ENCODE peak calls at places on chromosomes 12 and 14, in four cellular contexts. U is fibroblast of the aortic adventitia, G is lower lobe of right lung, M is suprapubic skin. B is an unnamed sample.

GRCh38 chr12:75712223-75712622 is 200.8 kb upstream of the KRR1 start:
- DNase-seq in U (no peak), G (no peak), M (no peak), B (no peak)

GRCh38 chr14:51370758-51371386 is 130.8 kb downstream of the TMX1 start:
- DNase-seq in M (no peak), U (peak), G (no peak), B (no peak)

GRCh38 chr12:65845751-65846537 is 21.7 kb downstream of the HMGA2 start:
- DNase-seq in U (no peak), M (no peak), G (no peak), B (no peak)

GRCh38 chr14:103552011-103552797 is 10.3 kb downstream of the BAG5 start:
- DNase-seq in U (peak), G (peak), M (peak), B (peak)

GRCh38 chr14:49303952-49304516 is 282.1 kb downstream of the RPS29 start:
- DNase-seq in U (peak), G (no peak), M (no peak), B (no peak)

GRCh38 chr14:64620910-64621309 is 71.1 kb downstream of the PPP1R36 start:
- DNase-seq in U (no peak), G (no peak), M (no peak), B (no peak)

GRCh38 chr14:37599527-37600368 is 4.3 kb downstream of the TTC6 start:
- DNase-seq in M (no peak), U (no peak), G (peak), B (no peak)

GRCh38 chr12:936377-937345 is 12.8 kb downstream of the RAD52 start:
- DNase-seq in G (no peak), M (no peak), U (no peak), B (no peak)

GRCh38 chr12:57688931-57689330 is 5.0 kb upstream of the OS9 start:
- DNase-seq in U (no peak), G (no peak), M (no peak), B (no peak)

GRCh38 chr14:90491221-90491867 is 94.5 kb downstream of the CALM1 start:
- DNase-seq in G (no peak), M (no peak), U (peak), B (peak)

GRCh38 chr14:37889087-37889486 is 293.7 kb downstream of the TTC6 start:
- DNase-seq in M (no peak), G (no peak), U (no peak), B (no peak)

GRCh38 chr12:17076335-17076734 is 470.4 kb upstream of the LMO3 start:
- DNase-seq in U (no peak), G (no peak), M (no peak), B (no peak)

GRCh38 chr12:119072463-119072862 is 91.1 kb downstream of the SRRM4 start:
- DNase-seq in M (no peak), G (no peak), U (no peak), B (no peak)

GRCh38 chr14:74140374-74140850 is 55.7 kb downstream of the LIN52 start:
- DNase-seq in G (peak), U (peak), M (peak), B (peak)

GRCh38 chr14:100665518-100666032 is 61.1 kb upstream of the DLK1 start:
- DNase-seq in U (peak), G (no peak), M (no peak), B (no peak)

GRCh38 chr14:64412237-64412636 is 24.1 kb downstream of the MTHFD1 start:
- DNase-seq in U (no peak), M (no peak), G (no peak), B (no peak)

GRCh38 chr12:47556631-47557030 is 149.2 kb downstream of the RPAP3 start:
- DNase-seq in U (no peak), G (no peak), M (no peak), B (no peak)

GRCh38 chr12:29869916-29870315 is 86.2 kb upstream of the TMTC1 start:
- DNase-seq in U (no peak), M (no peak), G (no peak), B (no peak)

GRCh38 chr14:50963919-50964318 is 19.6 kb upstream of the PYGL start:
- DNase-seq in M (no peak), U (no peak), G (no peak), B (no peak)

GRCh38 chr12:509494-509893 is 49.8 kb downstream of the B4GALNT3 start:
- DNase-seq in G (no peak), U (no peak), M (no peak), B (no peak)

GRCh38 chr12:96132819-96133218 is 61.4 kb upstream of the ELK3 start:
- DNase-seq in G (no peak), U (no peak), M (no peak), B (no peak)

GRCh38 chr14:52146504-52146903 is 77.6 kb upstream of the NID2 start:
- DNase-seq in G (no peak), U (peak), M (no peak), B (no peak)

GRCh38 chr12:91846466-91847055 is 299.1 kb downstream of the BTG1 start:
- DNase-seq in M (no peak), U (no peak), G (no peak), B (no peak)

GRCh38 chr12:116882742-116883141 is 1.5 kb upstream of the HRK start:
- DNase-seq in U (peak), M (no peak), G (no peak), B (no peak)
- TF ChIP-seq CTCF in U (peak), M (no peak), G (peak), B (no peak)

DNA sequence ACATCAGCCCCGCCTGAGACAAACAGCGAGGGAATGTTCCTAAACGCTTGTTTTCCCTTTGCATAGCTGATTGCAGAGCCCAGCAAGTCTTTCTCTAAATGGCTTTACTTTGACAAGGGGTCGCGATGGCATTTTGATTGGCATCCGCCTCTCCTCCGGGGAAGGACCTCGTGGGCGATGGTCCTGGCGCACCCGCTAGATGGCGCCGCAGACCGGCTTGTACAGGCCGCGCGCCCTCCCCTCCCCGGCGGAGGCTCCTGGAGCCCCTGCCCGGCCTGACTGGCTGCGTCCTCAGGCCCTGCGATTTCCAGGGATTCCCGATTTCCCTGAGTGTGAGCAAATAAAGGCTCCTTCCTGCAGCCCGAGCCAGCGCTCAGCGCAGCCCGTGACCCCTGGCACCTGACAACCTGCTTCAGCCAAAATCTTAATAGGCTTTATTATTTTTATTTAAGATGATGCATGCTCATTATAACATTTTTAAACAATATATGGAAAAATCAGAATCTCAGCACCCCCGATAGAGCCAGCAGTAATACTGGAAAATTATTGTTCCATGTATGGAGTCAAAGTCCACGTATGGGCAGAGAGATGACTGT is 468.3 kb downstream of the AACS start:
- DNase-seq in G (no peak), M (no peak), U (peak), B (no peak)
- TF ChIP-seq CTCF in G (peak), M (no peak), U (peak), B (no peak)

GRCh38 chr12:2282321-2282720 is 229.5 kb downstream of the CACNA1C start:
- DNase-seq in U (no peak), G (no peak), M (no peak), B (no peak)
- TF ChIP-seq CTCF in U (peak), G (no peak), M (no peak), B (no peak)

GRCh38 chr12:106710143-106710893 is 64.2 kb upstream of the RIC8B start:
- DNase-seq in U (no peak), M (no peak), G (no peak), B (peak)

GRCh38 chr12:106705971-106706370 is 68.5 kb upstream of the RIC8B start:
- DNase-seq in U (no peak), M (no peak), G (no peak), B (peak)

GRCh38 chr12:106711316-106711715 is 63.2 kb upstream of the RIC8B start:
- DNase-seq in U (no peak), G (no peak), M (no peak), B (no peak)

GRCh38 chr12:106712768-106713167 is 61.7 kb upstream of the RIC8B start:
- DNase-seq in U (no peak), G (no peak), M (no peak), B (no peak)

DNA sequence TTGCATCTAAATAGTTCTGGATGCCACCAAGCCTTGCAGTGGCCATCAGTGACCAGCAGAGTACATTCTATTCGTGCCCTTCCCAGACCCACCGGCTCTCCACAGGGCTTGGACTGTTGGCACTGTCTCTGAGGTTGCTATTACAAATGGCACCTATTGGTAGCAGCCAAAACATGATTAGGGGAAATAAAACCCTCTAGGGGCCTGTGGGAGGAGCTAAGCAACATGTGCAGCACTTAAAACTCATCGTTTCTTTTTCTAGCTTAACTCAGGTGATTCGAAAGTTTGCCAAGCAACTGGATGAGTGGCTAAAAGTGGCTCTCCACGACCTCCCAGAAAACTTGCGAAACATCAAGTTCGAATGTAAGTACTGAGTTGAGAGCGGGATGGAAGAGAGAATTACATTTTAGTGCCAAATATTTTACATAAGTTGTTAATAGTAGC is 65.4 kb upstream of the RIC8B start:
- DNase-seq in U (no peak), G (peak), M (no peak), B (no peak)
- TF ChIP-seq CTCF in U (no peak), G (no peak), M (no peak), B (no peak)

GRCh38 chr12:84497819-84498218 is 414.8 kb downstream of the SLC6A15 start:
- DNase-seq in U (peak), G (no peak), M (no peak), B (no peak)
- TF ChIP-seq CTCF in U (peak), G (no peak), M (no peak), B (no peak)

DNA sequence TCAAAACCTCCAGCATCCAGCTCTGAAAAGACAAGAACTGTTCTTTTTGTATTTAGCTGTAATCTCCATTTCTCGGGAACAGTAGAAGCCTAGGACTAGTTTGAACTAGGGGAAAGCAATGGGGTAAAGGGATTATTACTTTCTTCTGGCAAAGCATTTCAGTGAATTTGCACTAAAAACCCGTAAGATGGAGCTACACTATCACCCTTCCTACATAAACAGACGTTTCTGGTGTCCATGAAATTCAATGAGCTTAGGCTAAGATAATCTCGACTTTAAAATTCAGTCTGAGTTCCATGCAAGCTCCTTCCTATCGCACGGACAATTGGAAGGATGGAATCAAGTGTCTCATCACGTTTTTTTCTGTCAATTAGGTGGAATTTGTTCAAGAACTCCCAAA is 24.0 kb downstream of the ACSM4 start:
- DNase-seq in U (peak), G (no peak), M (no peak), B (no peak)
- TF ChIP-seq CTCF in U (no peak), G (no peak), M (no peak), B (no peak)

DNA sequence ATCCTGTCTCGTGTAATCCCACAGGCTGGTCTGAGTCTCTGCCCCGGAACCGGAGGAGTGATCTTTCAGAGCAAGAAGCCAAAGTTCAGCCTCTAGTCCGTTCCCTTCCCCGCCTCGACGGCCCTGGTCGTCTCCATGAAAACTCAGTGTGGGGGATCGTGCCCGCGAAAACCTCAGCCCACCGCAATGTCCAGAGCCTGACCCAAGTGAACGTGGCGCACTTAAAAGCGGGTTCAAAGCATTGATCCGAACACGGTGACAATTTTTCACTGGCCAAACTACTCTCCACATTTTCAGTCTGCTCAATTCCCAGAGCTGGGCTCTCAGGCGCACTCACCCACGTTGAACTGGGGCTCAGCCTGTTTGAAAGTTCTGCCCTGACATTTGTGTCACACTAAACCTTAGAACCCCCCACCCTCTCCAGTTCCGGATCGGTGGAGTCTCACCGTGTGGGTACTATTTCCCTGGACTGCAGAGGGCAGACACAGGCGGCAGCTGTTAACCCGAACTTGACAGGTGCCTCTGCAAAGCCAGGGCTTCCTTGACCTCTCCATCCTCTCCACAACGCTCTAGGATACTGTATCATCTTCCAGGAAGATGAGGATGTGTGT is 883 bp upstream of the PRICKLE1 start:
- DNase-seq in U (no peak), M (no peak), G (peak), B (peak)
- TF ChIP-seq CTCF in U (no peak), M (no peak), G (no peak), B (no peak)

GRCh38 chr12:121917950-121918678 is at the start of gene CFAP251:
- DNase-seq in M (peak), U (peak), G (peak), B (peak)

GRCh38 chr12:121918679-121919038 is 267 bp downstream of the CFAP251 start:
- DNase-seq in G (no peak), M (no peak), U (no peak), B (no peak)

GRCh38 chr12:121921106-121921505 is 2.7 kb downstream of the CFAP251 start:
- DNase-seq in M (no peak), G (no peak), U (no peak), B (no peak)

GRCh38 chr12:121915841-121916321 is 2.5 kb upstream of the CFAP251 start:
- DNase-seq in U (peak), G (no peak), M (no peak), B (no peak)

DNA sequence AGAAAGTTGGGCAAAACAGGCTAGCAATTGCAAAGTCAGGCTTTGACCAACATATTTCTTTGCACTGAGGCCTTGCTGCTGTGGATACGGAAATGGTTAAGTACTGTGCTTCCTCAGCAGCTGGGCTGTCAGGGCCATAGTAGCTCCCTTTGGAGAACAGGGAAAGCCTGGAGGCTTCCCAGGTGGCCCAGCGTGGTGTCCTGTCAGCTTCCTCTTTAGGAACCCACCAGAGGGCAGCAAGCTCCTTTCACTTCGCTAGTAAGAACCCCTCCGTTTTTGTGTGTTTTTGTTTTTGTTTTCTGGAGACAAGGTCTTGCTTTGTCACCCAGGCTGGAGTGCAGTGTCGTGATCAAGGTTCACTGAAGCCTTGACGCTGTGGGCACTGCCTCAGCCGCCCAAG is 1.7 kb upstream of the CFAP251 start:
- DNase-seq in M (no peak), G (no peak), U (peak), B (no peak)
- TF ChIP-seq CTCF in M (no peak), G (peak), U (peak), B (no peak)

DNA sequence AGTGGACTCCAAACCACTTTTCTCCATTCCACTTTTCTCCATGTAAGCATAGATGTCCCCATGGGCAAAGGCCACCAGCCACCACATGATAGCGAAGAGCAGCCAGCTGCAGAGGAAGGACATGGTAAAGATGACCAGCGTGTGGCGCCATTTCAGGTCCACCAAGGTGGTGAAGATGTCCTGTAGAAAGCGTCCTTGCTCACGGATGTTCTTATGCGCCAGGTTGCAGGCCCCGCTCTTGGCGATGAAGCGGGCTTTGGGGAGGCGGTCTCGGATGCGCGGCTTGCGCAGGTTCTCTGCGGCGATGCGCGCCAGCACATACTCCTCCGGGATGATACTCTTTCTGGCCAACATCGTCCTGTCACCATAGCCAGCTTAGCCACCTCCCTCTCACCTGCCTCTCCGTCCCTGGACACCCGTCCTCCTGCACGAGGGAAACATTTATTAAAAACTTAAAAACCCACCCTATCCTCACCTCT is 1.2 kb downstream of the KCNJ8 start:
- DNase-seq in U (peak), G (peak), M (no peak), B (no peak)
- TF ChIP-seq CTCF in U (peak), G (peak), M (no peak), B (no peak)

DNA sequence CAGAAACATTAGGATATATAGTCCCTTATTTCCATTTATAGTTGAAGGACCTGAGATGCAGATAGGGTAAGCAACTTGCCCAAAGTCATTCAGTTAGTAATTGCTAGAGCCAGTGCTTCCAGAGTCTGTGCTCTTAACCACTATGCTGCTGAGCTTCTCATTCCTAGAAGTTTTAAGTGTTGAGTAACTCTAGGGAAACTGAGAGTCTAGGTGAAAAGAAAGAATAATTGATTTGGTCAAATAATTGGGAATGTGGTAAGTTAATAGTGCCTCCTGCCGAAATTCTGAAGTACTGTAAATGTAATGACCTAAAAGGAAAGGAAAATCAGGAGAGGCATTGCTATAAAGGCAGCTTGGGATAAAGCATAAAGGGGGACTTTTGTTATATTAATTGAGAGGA is 14.1 kb downstream of the PYROXD1 start:
- DNase-seq in M (no peak), G (no peak), U (peak), B (no peak)
- TF ChIP-seq CTCF in M (no peak), G (no peak), U (peak), B (no peak)

B was measured in lower leg skin.